ENCODE peak calls at places on chromosomes 5 and 9, in eight cellular contexts. O is neural crest cell; I is NAMALWA; K is activated T-cell treated with anti-CD3 and anti-CD28 coated beads for 24 hours; M is stimulated activated CD4-positive, alpha-beta T cell treated with anti-CD3 and anti-CD28 coated beads, TNF-alpha, amount 100 ng/mL, for 24 hours; N is AG08395; V is EH; D is GM19239. A is an unnamed sample.

GRCh38 chr5:64635056-64635686 is 55.1 kb upstream of the SHISAL2B start:
- DNase-seq in M (no peak), O (no peak), V (peak), I (peak), K (no peak), N (peak), D (no peak), A (peak)

GRCh38 chr5:119328753-119329602 is 26.8 kb upstream of the TNFAIP8 start:
- DNase-seq in I (no peak), N (peak), D (no peak), V (peak), M (no peak), O (no peak), K (no peak), A (no peak)

GRCh38 chr9:12797037-12797436 is 22.2 kb downstream of the LURAP1L start:
- DNase-seq in I (no peak), V (no peak), O (no peak), D (no peak), K (no peak), M (no peak), N (no peak), A (no peak)

GRCh38 chr9:131614340-131614739 is 69.0 kb downstream of the PRRT1B start:
- DNase-seq in I (no peak), D (no peak), N (no peak), M (no peak), K (no peak), O (no peak), V (no peak), A (no peak)

GRCh38 chr9:119060629-119061385 is 308.4 kb downstream of the BRINP1 start:
- DNase-seq in M (no peak), V (no peak), I (no peak), D (no peak), O (no peak), K (no peak), N (no peak), A (no peak)

GRCh38 chr9:123834907-123835562 is 94.9 kb downstream of the DENND1A start:
- DNase-seq in N (peak), O (no peak), M (no peak), I (peak), K (no peak), V (peak), D (peak), A (peak)

GRCh38 chr9:134025606-134026541 is 593 bp downstream of the BRD3OS start:
- DNase-seq in M (peak), V (peak), K (peak), D (peak), N (peak), O (peak), I (peak), A (peak)

GRCh38 chr9:84697494-84698114 is 28.1 kb downstream of the NTRK2 start:
- DNase-seq in N (peak), K (peak), M (no peak), V (peak), O (peak), D (peak), I (peak), A (peak)

GRCh38 chr5:80098951-80099350 is 63.8 kb downstream of the THBS4 start:
- DNase-seq in V (no peak), N (no peak), D (no peak), K (no peak), M (no peak), I (no peak), O (no peak), A (no peak)

GRCh38 chr9:124209279-124209678 is 48.5 kb upstream of the NEK6 start:
- DNase-seq in V (no peak), M (no peak), K (no peak), D (no peak), I (no peak), N (no peak), O (no peak), A (no peak)

GRCh38 chr9:70013598-70014196 is 30.0 kb upstream of the MAMDC2 start:
- DNase-seq in M (no peak), O (no peak), N (peak), D (no peak), I (peak), K (no peak), V (peak), A (no peak)

GRCh38 chr5:148913985-148914421 is 87.6 kb downstream of the ADRB2 start:
- DNase-seq in I (no peak), N (peak), M (no peak), V (peak), D (no peak), K (no peak), O (no peak), A (no peak)

GRCh38 chr5:77294212-77294611 is 83.7 kb downstream of the PDE8B start:
- DNase-seq in I (peak), O (no peak), M (no peak), V (no peak), D (no peak), N (no peak), K (no peak), A (no peak)

GRCh38 chr9:19028835-19029451 is 4.1 kb downstream of the SAXO1 start:
- DNase-seq in K (peak), V (peak), D (peak), N (peak), O (peak), I (peak), M (no peak), A (peak)

GRCh38 chr5:138274189-138274853 is at the start of gene GFRA3:
- DNase-seq in N (no peak), V (peak), D (no peak), O (peak), K (no peak), M (no peak), I (no peak), A (peak)

A was measured in NB4.